ENCODE peak calls at places on chromosomes 5 and 9, in seven cellular contexts. G is spleen, E is iPS DF 6.9, M is esophagus squamous epithelium, Q is PC-3, P is brain microvascular endothelial cell, W is IMR-90. Z is an unnamed sample. For H3K27me3 and H3K36me3, the result is how much of the 10 kb centered on the place peaks cover.

GRCh38 chr9:22146604-22147003 is 137.5 kb upstream of the CDKN2B start:
- DNase-seq in G (no peak), E (no peak), M (no peak), Q (no peak), P (no peak), W (no peak), Z (no peak)

GRCh38 chr5:367358-368130 is 46.0 kb downstream of the AHRR start:
- DNase-seq in G (peak), E (no peak), M (no peak), Q (no peak), P (no peak), W (no peak), Z (peak)

GRCh38 chr9:83701769-83702168 is 6.0 kb downstream of the UBQLN1 start:
- DNase-seq in G (no peak), E (no peak), M (no peak), Q (peak), P (peak), W (peak), Z (no peak)

GRCh38 chr5:16616536-16617271 is at the start of gene RETREG1:
- DNase-seq in G (peak), E (no peak), M (no peak), Q (peak), P (no peak), W (no peak), Z (peak)

GRCh38 chr5:76404694-76405306 is 1.7 kb downstream of the IQGAP2 start:
- DNase-seq in G (no peak), E (no peak), M (no peak), Q (no peak), P (no peak), W (no peak), Z (no peak)

GRCh38 chr9:112529316-112529715 is 42.7 kb downstream of the KIAA1958 start:
- DNase-seq in G (no peak), E (no peak), M (no peak), Q (no peak), P (no peak), W (no peak), Z (no peak)

GRCh38 chr5:78778538-78778937 is 130.0 kb upstream of the LHFPL2 start:
- DNase-seq in G (no peak), E (no peak), M (no peak), Q (peak), P (no peak), W (peak), Z (no peak)

GRCh38 chr5:39072915-39073758 is 1.1 kb downstream of the RICTOR start:
- DNase-seq in G (no peak), E (no peak), M (no peak), Q (peak), P (peak), W (peak), Z (peak)

GRCh38 chr5:132012385-132013005 is 1.0 kb upstream of the ACSL6 start:
- DNase-seq in G (peak), E (no peak), M (no peak), Q (peak), P (peak), W (peak), Z (peak)

GRCh38 chr9:108022246-108022935 is 532.8 kb upstream of the KLF4 start:
- DNase-seq in G (no peak), E (no peak), M (no peak), Q (no peak), P (no peak), W (no peak), Z (no peak)

GRCh38 chr9:103902263-103902662 is 191.8 kb upstream of the SMC2 start:
- DNase-seq in G (no peak), E (no peak), M (no peak), Q (no peak), P (no peak), W (no peak), Z (no peak)

GRCh38 chr5:157718529-157718928 is 12.7 kb upstream of the THG1L start:
- DNase-seq in G (no peak), E (no peak), M (no peak), Q (peak), P (peak), W (peak), Z (peak)

GRCh38 chr5:64506567-64507321 is 929 bp downstream of the RGS7BP start:
- DNase-seq in G (peak), E (no peak), M (no peak), Q (no peak), P (no peak), W (no peak), Z (peak)

GRCh38 chr5:68751651-68752050 is 342.2 kb upstream of the SLC30A5 start:
- DNase-seq in G (no peak), E (no peak), M (no peak), Q (no peak), P (no peak), W (no peak), Z (no peak)

GRCh38 chr5:32017638-32018429 is 156.3 kb downstream of the GOLPH3 start:
- DNase-seq in G (peak), E (no peak), M (no peak), Q (no peak), P (no peak), W (no peak), Z (no peak)

GRCh38 chr5:126454081-126454480 is 30.9 kb downstream of the GRAMD2B start:
- DNase-seq in G (no peak), E (no peak), M (no peak), Q (no peak), P (no peak), W (no peak), Z (no peak)

GRCh38 chr5:68343421-68343826 is 127.9 kb downstream of the PIK3R1 start:
- DNase-seq in G (no peak), E (no peak), M (no peak), Q (peak), P (peak), W (peak), Z (no peak)

GRCh38 chr9:35828716-35829083 is at the start of gene FAM221B:
- DNase-seq in G (peak), E (no peak), M (no peak), Q (no peak), P (no peak), W (no peak), Z (peak)

GRCh38 chr9:112149171-112149570 is 25.9 kb downstream of the SUSD1 start:
- DNase-seq in G (no peak), E (no peak), M (no peak), Q (no peak), P (no peak), W (no peak), Z (no peak)

GRCh38 chr9:136983611-136984314 is 970 bp downstream of the LCNL1 start:
- DNase-seq in G (no peak), E (no peak), M (no peak), Q (no peak), P (no peak), W (no peak), Z (no peak)

GRCh38 chr9:136985027-136985602 is 2.3 kb downstream of the LCNL1 start:
- DNase-seq in G (no peak), E (no peak), M (no peak), Q (no peak), P (no peak), W (no peak), Z (peak)

GRCh38 chr9:136985853-136986252 is 3.1 kb downstream of the LCNL1 start:
- DNase-seq in G (no peak), E (no peak), M (no peak), Q (no peak), P (no peak), W (no peak), Z (peak)

GRCh38 chr9:136983167-136983566 is 374 bp downstream of the LCNL1 start:
- DNase-seq in G (no peak), E (no peak), M (no peak), Q (no peak), P (no peak), W (no peak), Z (no peak)

DNA sequence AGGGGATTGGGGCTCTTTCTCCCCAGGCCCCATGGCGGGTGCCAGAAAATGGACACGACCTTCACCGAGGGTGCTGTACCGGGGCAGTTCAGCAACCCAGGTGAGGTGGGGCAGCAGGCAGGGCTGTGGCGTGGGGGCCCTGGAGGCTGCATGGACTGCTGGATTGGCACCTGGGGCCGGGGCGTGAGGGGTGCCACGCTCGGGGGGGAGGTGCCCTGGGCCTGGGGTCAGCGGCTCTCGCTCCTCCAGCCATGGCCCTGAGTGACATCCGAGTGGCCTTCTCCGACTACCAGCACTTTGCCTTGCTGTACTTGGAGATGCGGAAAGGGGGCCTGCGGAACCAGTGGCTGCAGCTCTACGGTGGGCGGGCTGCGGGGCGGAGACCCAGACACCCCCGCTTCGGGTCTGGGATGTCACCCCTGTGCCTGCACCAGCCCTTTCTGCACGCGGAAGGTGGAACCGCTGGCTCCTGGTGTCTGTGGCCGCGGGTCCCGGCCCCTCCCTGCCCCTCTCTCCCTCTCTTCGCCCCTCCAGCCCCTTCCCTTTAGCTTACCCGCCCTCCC is 1.8 kb downstream of the LCNL1 start:
- DNase-seq in G (no peak), E (no peak), M (no peak), Q (no peak), P (no peak), W (no peak), Z (no peak)
- H3K27me3 ChIP-seq in G (under half), E (under half), M (half or more), Q (under half), P (under half), W (under half), Z (under half)

GRCh38 chr5:170107674-170108073 is 2.0 kb downstream of the FOXI1 start:
- DNase-seq in G (no peak), E (no peak), M (no peak), Q (no peak), P (no peak), W (no peak), Z (no peak)

GRCh38 chr5:170104710-170105109 is 987 bp upstream of the FOXI1 start:
- DNase-seq in G (no peak), E (no peak), M (no peak), Q (no peak), P (no peak), W (no peak), Z (no peak)

GRCh38 chr5:170108266-170108785 is 2.6 kb downstream of the FOXI1 start:
- DNase-seq in G (no peak), E (no peak), M (no peak), Q (no peak), P (no peak), W (no peak), Z (no peak)

GRCh38 chr5:170104299-170104698 is 1.4 kb upstream of the FOXI1 start:
- DNase-seq in G (no peak), E (no peak), M (no peak), Q (no peak), P (no peak), W (no peak), Z (no peak)

DNA sequence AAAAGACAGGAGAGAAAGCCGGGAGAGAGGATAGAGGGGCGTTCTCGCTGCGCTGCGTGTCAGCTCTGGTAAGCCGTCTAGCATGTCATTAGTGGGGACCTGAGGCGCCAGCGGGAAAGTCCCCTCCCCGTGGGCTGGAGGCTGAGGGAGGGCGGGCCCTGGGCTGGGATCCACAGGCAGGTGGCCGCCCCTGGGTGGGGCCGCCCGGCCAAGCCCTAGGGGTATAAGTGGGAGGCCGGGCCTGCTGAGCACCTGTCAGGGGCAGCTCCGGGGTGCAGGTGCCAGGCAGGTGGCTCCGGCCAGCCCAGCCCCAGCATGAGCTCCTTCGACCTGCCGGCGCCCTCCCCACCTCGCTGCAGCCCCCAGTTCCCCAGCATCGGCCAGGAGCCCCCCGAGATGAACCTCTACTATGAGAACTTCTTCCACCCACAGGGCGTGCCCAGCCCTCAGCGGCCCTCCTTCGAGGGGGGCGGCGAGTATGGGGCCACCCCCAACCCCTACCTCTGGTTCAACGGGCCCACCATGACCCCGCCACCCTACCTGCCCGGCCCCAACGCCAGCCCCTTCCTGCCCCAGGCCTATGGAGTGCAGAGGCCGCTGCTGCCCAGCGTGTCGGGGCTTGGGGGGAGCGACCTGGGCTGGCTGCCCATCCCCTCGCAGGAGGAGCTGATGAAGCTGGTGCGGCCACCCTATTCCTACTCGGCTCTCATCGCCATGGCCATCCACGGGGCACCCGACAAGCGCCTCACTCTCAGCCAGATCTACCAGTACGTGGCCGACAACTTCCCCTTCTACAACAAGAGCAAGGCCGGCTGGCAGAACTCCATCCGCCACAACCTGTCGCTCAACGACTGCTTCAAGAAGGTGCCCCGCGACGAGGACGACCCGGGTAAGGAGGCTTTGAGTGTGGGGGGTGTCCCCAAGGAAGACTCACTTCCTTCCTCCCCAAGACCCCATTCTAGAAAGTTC is at the start of gene FOXI1:
- DNase-seq in G (no peak), E (no peak), M (no peak), Q (no peak), P (no peak), W (no peak), Z (peak)
- H3K36me3 ChIP-seq in G (under half), E (under half), M (under half), Q (under half), P (under half), W (under half), Z (under half)

DNA sequence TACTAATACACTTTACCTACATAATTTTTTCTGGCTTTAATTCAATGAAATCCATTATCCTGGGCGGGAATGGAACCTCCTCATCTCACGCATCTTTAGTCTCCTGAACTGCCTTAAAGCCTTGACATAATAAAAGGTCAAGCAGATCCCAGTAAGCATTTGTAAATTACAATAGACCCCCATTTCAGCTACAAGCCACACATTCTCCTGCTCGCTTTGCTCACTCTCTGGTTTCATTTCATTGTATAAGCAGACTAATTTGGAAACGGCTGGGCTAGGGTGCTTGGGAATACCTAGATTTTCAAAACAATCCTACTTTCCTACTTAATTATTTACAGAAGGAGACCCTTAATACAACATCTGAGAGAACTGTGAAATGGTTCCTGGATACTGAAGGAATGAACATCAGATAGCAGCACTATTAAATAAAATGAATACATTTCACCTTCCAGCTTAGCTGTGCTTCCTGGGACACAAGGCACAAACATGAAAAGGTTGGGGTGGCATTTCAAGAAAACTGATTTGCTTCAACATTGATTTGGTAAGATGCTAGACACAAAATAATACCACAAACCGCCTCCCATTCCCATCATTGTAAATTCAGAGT is 1.5 kb downstream of the JAKMIP2 start:
- DNase-seq in G (no peak), E (no peak), M (no peak), Q (no peak), P (no peak), W (no peak), Z (peak)
- H3K4me3 ChIP-seq in G (no peak), E (peak), M (no peak), Q (no peak), P (peak), W (no peak), Z (no peak)

DNA sequence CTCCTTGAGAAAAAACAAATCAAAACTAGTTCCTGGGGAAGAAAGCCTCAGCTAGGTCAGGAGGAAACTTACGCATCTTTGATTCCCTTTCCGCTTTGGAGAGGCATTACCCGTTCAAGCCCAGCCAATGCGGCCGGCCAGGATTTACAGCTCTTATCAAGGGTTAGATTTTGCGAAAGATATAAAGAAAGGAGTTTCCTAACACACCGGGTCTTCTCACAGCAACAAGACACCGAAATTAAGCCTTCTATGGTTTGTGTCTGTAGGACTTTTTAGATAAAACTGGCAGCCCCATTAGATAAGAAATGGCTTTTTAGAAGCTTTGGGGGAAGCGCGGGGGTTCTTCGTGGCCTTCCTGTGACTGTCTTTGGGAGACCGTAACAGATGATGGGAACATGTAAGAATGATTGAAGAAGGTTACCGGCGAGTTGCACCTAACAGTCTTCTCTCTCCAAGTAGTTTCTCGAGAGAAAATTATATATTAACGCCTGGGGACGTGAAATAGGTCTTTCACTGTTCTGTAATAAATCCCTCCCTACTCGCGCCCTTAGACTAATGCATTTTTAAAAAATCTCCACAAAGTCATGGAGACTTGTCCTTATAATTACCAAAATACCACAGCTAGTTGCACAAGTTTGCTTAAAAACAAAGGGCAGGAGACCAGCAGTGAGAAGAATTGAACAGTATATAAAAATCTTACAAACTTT is 1.3 kb upstream of the ISL1 start:
- DNase-seq in G (no peak), E (no peak), M (no peak), Q (no peak), P (no peak), W (no peak), Z (no peak)
- H3K27me3 ChIP-seq in G (under half), E (half or more), M (half or more), Q (under half), P (half or more), W (half or more), Z (half or more)

GRCh38 chr5:14415516-14416074 is 166.0 kb upstream of the OTULINL start:
- DNase-seq in G (no peak), E (no peak), M (no peak), Q (no peak), P (no peak), W (no peak), Z (no peak)
- H3K36me3 ChIP-seq in G (under half), E (under half), M (under half), Q (half or more), P (half or more), W (half or more), Z (under half)

GRCh38 chr9:91992636-91993035 is 42.6 kb upstream of the ROR2 start:
- DNase-seq in G (no peak), E (no peak), M (no peak), Q (no peak), P (peak), W (peak), Z (no peak)
- H3K4me3 ChIP-seq in G (no peak), E (no peak), M (no peak), Q (no peak), P (no peak), W (no peak), Z (no peak)

Z was measured in H7.